ENCODE peak calls at places on chromosome 9, in seven cellular contexts. D is H1, V is HepG2, Z is SK-N-SH, J is HCT116, B is GM12878, Y is K562. M is an unnamed sample.

GRCh38 chr9:15965246-15965745 is 412.5 kb downstream of the CCDC171 start:
- DNase-seq in D (no peak), V (no peak), B (no peak), J (no peak), Y (no peak), Z (no peak), M (no peak)

GRCh38 chr9:86246752-86247161 is 12.7 kb downstream of the C9orf153 start:
- DNase-seq in Y (no peak), D (no peak), B (peak), J (no peak), Z (no peak), V (peak), M (peak)

GRCh38 chr9:33106827-33107621 is 30.6 kb upstream of the SMU1 start:
- DNase-seq in V (no peak), Z (no peak), J (no peak), B (no peak), D (no peak), Y (peak), M (peak)

GRCh38 chr9:70120834-70121510 is 77.3 kb downstream of the MAMDC2 start:
- DNase-seq in Z (peak), V (no peak), Y (no peak), D (no peak), J (no peak), B (no peak), M (peak)

GRCh38 chr9:38370231-38370630 is 22.3 kb upstream of the ALDH1B1 start:
- DNase-seq in Y (no peak), V (no peak), J (no peak), B (no peak), Z (no peak), D (no peak), M (no peak)

GRCh38 chr9:75088646-75089368 is 493 bp downstream of the OSTF1 start:
- DNase-seq in B (peak), J (no peak), Y (peak), Z (peak), D (peak), V (peak), M (peak)

GRCh38 chr9:128396970-128397613 is 23.6 kb upstream of the CERCAM start:
- DNase-seq in D (no peak), V (peak), Y (no peak), Z (no peak), J (no peak), B (no peak), M (no peak)

GRCh38 chr9:97969014-97969413 is 14.1 kb upstream of the ANP32B start:
- DNase-seq in V (no peak), Y (no peak), Z (no peak), D (no peak), J (no peak), B (no peak), M (no peak)

GRCh38 chr9:70581214-70581966 is 166.9 kb upstream of the KLF9 start:
- DNase-seq in Z (no peak), B (no peak), V (no peak), Y (no peak), J (no peak), D (no peak), M (no peak)

GRCh38 chr9:2267171-2267740 is 252.1 kb downstream of the SMARCA2 start:
- DNase-seq in Z (no peak), V (no peak), D (no peak), B (no peak), J (no peak), Y (no peak), M (no peak)

GRCh38 chr9:78167356-78167755 is 68.5 kb upstream of the CEP78 start:
- DNase-seq in D (no peak), Z (no peak), V (no peak), Y (no peak), B (no peak), J (no peak), M (peak)

GRCh38 chr9:89502038-89502601 is 4.2 kb upstream of the SEMA4D start:
- DNase-seq in B (no peak), J (no peak), V (no peak), D (no peak), Y (no peak), Z (no peak), M (no peak)

GRCh38 chr9:77011973-77012817 is 7.3 kb upstream of the FOXB2 start:
- DNase-seq in Y (peak), J (peak), Z (peak), V (peak), B (no peak), D (peak), M (no peak)

GRCh38 chr9:87063883-87064282 is 116.6 kb upstream of the GAS1 start:
- DNase-seq in B (no peak), J (no peak), D (no peak), Y (no peak), Z (no peak), V (no peak), M (no peak)

GRCh38 chr9:76401580-76402354 is 7.5 kb upstream of the RFK start:
- DNase-seq in B (no peak), Y (no peak), V (peak), J (no peak), D (no peak), Z (no peak), M (no peak)

GRCh38 chr9:36665921-36666429 is 93.3 kb downstream of the MELK start:
- DNase-seq in J (no peak), V (no peak), Z (no peak), D (no peak), B (peak), Y (peak), M (no peak)

GRCh38 chr9:69122391-69123141 is 51.5 kb upstream of the TJP2 start:
- DNase-seq in V (peak), J (peak), Y (no peak), B (no peak), Z (no peak), D (no peak), M (peak)

GRCh38 chr9:4654084-4654483 is 8.0 kb upstream of the PLPP6 start:
- DNase-seq in V (no peak), D (no peak), J (no peak), B (no peak), Z (no peak), Y (no peak), M (no peak)

GRCh38 chr9:33351547-33351946 is 50.8 kb downstream of the AQP7 start:
- DNase-seq in V (no peak), D (peak), B (no peak), Y (no peak), J (no peak), Z (no peak), M (no peak)

GRCh38 chr9:119667163-119667562 is 297.9 kb upstream of the BRINP1 start:
- DNase-seq in B (no peak), J (no peak), D (no peak), Z (no peak), Y (no peak), V (no peak), M (no peak)

GRCh38 chr9:101716629-101717028 is 21.8 kb downstream of the GRIN3A start:
- DNase-seq in D (no peak), Z (no peak), V (no peak), J (no peak), Y (no peak), B (no peak), M (no peak)

GRCh38 chr9:88528356-88528755 is 6.6 kb upstream of the NXNL2 start:
- DNase-seq in B (no peak), Y (no peak), D (no peak), Z (no peak), V (no peak), J (no peak), M (no peak)

GRCh38 chr9:76717611-76718010 is 46.6 kb upstream of the PCA3 start:
- DNase-seq in B (no peak), Y (no peak), V (no peak), J (no peak), D (no peak), Z (no peak), M (no peak)

GRCh38 chr9:13089721-13090120 is 189.8 kb downstream of the MPDZ start:
- DNase-seq in Y (no peak), Z (no peak), D (no peak), J (no peak), B (no peak), V (no peak), M (no peak)

GRCh38 chr9:121662896-121663580 is 11.6 kb downstream of the DAB2IP start:
- DNase-seq in V (no peak), J (no peak), Y (no peak), Z (no peak), B (no peak), D (no peak), M (no peak)

GRCh38 chr9:78909566-78909965 is 612.6 kb downstream of the PSAT1 start:
- DNase-seq in D (no peak), Y (no peak), B (no peak), J (no peak), Z (no peak), V (no peak), M (no peak)

GRCh38 chr9:13083973-13084528 is 195.4 kb downstream of the MPDZ start:
- DNase-seq in Z (no peak), B (no peak), D (no peak), J (no peak), V (no peak), Y (no peak), M (no peak)

GRCh38 chr9:129273136-129273895 is 95.3 kb upstream of the IER5L start:
- DNase-seq in V (no peak), J (no peak), D (no peak), B (no peak), Y (no peak), Z (no peak), M (no peak)

GRCh38 chr9:115018547-115019435 is 88.4 kb upstream of the TNFSF8 start:
- DNase-seq in V (no peak), B (no peak), J (no peak), Y (no peak), D (no peak), Z (no peak), M (no peak)

GRCh38 chr9:77935974-77936373 is 95.6 kb downstream of the GNAQ start:
- DNase-seq in V (no peak), D (no peak), B (no peak), Y (no peak), J (no peak), Z (no peak), M (no peak)

GRCh38 chr9:36964791-36965190 is 69.3 kb downstream of the PAX5 start:
- DNase-seq in D (no peak), B (no peak), J (no peak), V (no peak), Z (no peak), Y (no peak), M (no peak)

GRCh38 chr9:4197548-4197947 is 102.3 kb downstream of the GLIS3 start:
- DNase-seq in J (no peak), B (no peak), V (peak), Y (peak), Z (peak), D (peak), M (peak)

DNA sequence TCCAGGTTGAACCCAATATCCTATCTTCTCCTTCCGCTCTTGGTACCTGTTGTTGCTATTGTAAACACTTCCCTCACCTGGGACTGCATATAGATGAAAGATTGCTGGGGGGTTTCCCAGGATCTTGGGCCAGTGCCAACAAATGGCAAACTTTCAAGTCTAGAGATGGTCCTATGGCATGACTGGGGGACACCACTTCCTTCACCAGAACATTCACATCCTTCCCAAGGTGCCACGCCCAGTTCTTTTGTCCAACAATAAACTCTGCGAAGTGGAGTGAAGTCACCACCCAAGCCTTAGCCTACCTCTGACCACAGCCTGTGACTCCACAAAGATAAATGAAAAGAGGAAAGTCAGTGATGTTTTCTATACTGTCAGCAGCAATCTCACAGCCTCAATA is 34.4 kb downstream of the DOCK8 start:
- DNase-seq in B (no peak), V (no peak), D (no peak), J (no peak), Z (no peak), Y (peak), M (no peak)
- TF ChIP-seq JUND in B (no peak), V (no peak), D (no peak), J (no peak), Z (no peak), Y (peak), M (no peak)

DNA sequence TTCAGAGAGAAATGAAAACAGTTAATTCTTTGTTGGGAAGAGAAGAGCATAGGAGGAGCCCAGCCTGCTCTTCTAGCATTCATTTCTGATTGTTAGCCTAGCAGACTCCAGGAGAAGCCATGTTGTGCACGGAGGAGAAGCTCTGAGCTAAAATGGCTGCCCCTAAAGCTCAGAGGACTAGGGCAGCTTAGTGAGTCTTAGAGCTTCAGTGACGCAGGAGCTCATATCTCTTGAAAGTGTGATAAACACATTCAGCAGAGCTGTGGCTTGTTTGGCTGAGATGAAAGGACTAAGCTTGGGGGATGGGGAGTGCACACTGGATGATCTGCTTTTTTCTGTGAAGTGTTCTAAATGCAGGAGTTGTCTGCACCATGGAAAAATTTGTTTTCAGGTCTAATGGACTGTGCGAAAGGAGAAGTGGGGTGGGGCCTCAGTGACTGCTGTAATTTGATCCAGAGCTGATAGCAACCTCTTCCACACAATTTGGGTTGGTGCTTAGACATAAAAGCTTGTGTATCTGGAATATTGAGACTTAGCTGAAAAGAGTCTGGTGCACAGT is 58.5 kb downstream of the ZNF462 start:
- DNase-seq in D (no peak), J (peak), Z (peak), Y (peak), V (peak), B (no peak), M (no peak)
- TF ChIP-seq JUND in D (no peak), J (no peak), Z (no peak), Y (no peak), V (no peak), B (no peak), M (no peak)

GRCh38 chr9:116284518-116284917 is 130.9 kb downstream of the PAPPA start:
- DNase-seq in D (no peak), V (no peak), J (no peak), Z (no peak), B (no peak), Y (no peak), M (peak)
- TF ChIP-seq JUND in D (no peak), V (no peak), J (no peak), Z (no peak), B (no peak), Y (no peak), M (no peak)

GRCh38 chr9:21096172-21096900 is 18.6 kb upstream of the IFNB1 start:
- DNase-seq in Z (no peak), Y (no peak), J (no peak), V (no peak), D (no peak), B (peak), M (no peak)
- TF ChIP-seq JUND in Z (no peak), Y (no peak), J (no peak), V (no peak), D (no peak), B (peak), M (no peak)

GRCh38 chr9:130833324-130833990 is 1.6 kb upstream of the ABL1 start:
- DNase-seq in Y (no peak), V (no peak), D (no peak), Z (peak), B (no peak), J (no peak), M (no peak)

GRCh38 chr9:130837644-130838043 is 2.6 kb downstream of the ABL1 start:
- DNase-seq in Z (no peak), D (no peak), Y (no peak), J (no peak), V (no peak), B (no peak), M (no peak)

GRCh38 chr9:130834371-130835311 is at the start of gene ABL1:
- DNase-seq in B (peak), Y (peak), J (peak), V (peak), D (peak), Z (peak), M (peak)

GRCh38 chr9:130837002-130837511 is 2.0 kb downstream of the ABL1 start:
- DNase-seq in B (no peak), J (no peak), D (no peak), Z (peak), V (peak), Y (no peak), M (peak)

DNA sequence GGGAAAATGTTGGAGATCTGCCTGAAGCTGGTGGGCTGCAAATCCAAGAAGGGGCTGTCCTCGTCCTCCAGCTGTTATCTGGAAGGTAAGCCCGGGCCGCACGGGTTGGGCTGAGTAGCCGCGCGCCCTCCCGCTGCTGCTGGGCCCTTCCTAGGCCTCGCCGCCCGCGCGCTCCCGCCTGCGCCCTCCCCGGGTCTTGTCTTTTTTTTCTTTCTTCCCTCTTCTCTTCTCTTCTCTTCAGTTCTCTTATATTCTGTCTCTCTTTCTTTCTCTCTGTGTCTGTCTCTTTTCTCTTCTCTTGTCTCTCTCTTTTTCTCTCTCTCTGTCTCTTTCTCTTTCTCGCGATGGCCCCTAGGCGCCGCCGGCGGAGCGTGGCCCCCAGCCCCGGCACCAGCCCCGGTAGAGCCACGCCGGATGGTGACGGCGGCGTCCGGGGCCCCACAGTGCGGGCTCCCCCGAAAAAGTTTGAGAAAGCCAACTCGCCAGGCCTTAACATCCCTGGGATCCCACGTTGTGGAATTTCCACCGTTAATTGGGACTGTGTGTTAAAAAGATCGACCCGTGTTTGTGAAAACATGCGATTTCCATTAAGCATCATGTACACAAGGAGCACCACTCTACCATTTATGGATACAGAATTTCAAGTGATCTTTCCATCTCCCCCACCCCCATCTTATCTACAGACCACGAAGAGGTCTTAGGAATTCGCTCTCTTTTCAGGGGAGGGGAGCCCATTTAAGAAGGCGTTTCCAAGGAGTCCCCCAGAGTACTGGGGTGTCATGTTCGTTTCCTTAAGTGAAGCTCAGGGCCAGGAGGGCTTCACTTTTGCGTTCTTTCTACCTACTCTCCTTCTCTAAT is 616 bp downstream of the ABL1 start:
- DNase-seq in V (no peak), Z (peak), J (no peak), B (no peak), Y (peak), D (peak), M (no peak)
- TF ChIP-seq JUND in V (no peak), Z (no peak), J (no peak), B (no peak), Y (no peak), D (no peak), M (no peak)

GRCh38 chr9:126151031-126151670 is 175.5 kb upstream of the MVB12B start:
- DNase-seq in J (no peak), V (peak), B (no peak), D (peak), Y (no peak), Z (peak), M (no peak)
- TF ChIP-seq JUND in J (no peak), V (no peak), B (no peak), D (no peak), Y (no peak), Z (no peak), M (no peak)

GRCh38 chr9:137234055-137234697 is 3.5 kb downstream of the SLC34A3 start:
- DNase-seq in J (no peak), B (no peak), Z (no peak), V (no peak), Y (no peak), D (no peak), M (no peak)

GRCh38 chr9:137233143-137233980 is 2.7 kb downstream of the SLC34A3 start:
- DNase-seq in D (no peak), Y (peak), Z (no peak), B (no peak), V (no peak), J (no peak), M (no peak)

GRCh38 chr9:137236238-137236935 is 4.7 kb upstream of the TUBB4B start:
- DNase-seq in J (no peak), B (no peak), V (peak), D (peak), Y (peak), Z (peak), M (peak)

GRCh38 chr9:137235424-137236237 is 4.9 kb downstream of the SLC34A3 start:
- DNase-seq in Z (no peak), D (no peak), B (no peak), Y (no peak), V (peak), J (no peak), M (no peak)

GRCh38 chr9:137234758-137235423 is 4.2 kb downstream of the SLC34A3 start:
- DNase-seq in B (no peak), V (no peak), J (no peak), Z (no peak), D (no peak), Y (no peak), M (no peak)
- TF ChIP-seq JUND in B (no peak), V (no peak), J (no peak), Z (no peak), D (no peak), Y (no peak), M (no peak)

GRCh38 chr9:108836771-108837170 is 19.0 kb downstream of the ACTL7B start:
- DNase-seq in J (no peak), Z (no peak), Y (no peak), B (no peak), D (no peak), V (no peak), M (no peak)
- TF ChIP-seq JUND in J (no peak), Z (no peak), Y (no peak), B (no peak), D (no peak), V (no peak), M (no peak)

M was measured in T47D.